ENCODE peak calls at places on chromosomes 16 and 17, in six cellular contexts. I, V, G, E, P and N are unnamed samples.

GRCh38 chr16:67675579-67675935 is 8.9 kb downstream of the C16orf86 start:
- DNase-seq in E (no peak), G (no peak), V (no peak), P (no peak), I (no peak), N (no peak)

GRCh38 chr17:31919802-31920525 is 16.8 kb upstream of the SUZ12 start:
- DNase-seq in V (no peak), G (no peak), E (no peak), I (no peak), P (no peak), N (peak)

GRCh38 chr16:24921229-24921628 is 75.5 kb downstream of the SLC5A11 start:
- DNase-seq in E (no peak), G (no peak), V (no peak), P (no peak), I (no peak), N (no peak)

GRCh38 chr16:87407511-87408112 is 15.5 kb downstream of the MAP1LC3B start:
- DNase-seq in G (peak), V (peak), I (no peak), E (no peak), P (no peak), N (peak)

GRCh38 chr16:275041-275621 is 613 bp downstream of the RGS11 start:
- DNase-seq in G (peak), P (no peak), V (no peak), E (peak), I (no peak), N (peak)

GRCh38 chr17:82246365-82247174 is 17.7 kb downstream of the SLC16A3 start:
- DNase-seq in E (peak), P (no peak), V (peak), I (no peak), G (no peak), N (peak)

GRCh38 chr16:70687172-70687531 is 1.3 kb upstream of the MTSS2 start:
- DNase-seq in E (no peak), P (no peak), G (no peak), I (no peak), V (no peak), N (no peak)

GRCh38 chr17:78000351-78000750 is 41.8 kb downstream of the TNRC6C start:
- DNase-seq in I (no peak), E (peak), V (no peak), G (no peak), P (no peak), N (peak)

GRCh38 chr16:85222151-85222863 is 110.0 kb upstream of the CIBAR2 start:
- DNase-seq in P (no peak), G (peak), V (no peak), E (no peak), I (no peak), N (no peak)

GRCh38 chr17:38891441-38891840 is 21.6 kb downstream of the LASP1 start:
- DNase-seq in E (no peak), G (no peak), P (no peak), V (no peak), I (no peak), N (no peak)

GRCh38 chr16:88941933-88942909 is 34.8 kb downstream of the CBFA2T3 start:
- DNase-seq in G (peak), E (peak), I (no peak), V (no peak), P (no peak), N (peak)